ENCODE peak calls at places on chromosomes 16 and 17, in six cellular contexts. C is CD4-positive, alpha-beta T cell; P is AG09309; S is HuH-7; W is EH; M is sigmoid colon. Q is an unnamed sample.

GRCh38 chr17:59840329-59840907 is 52.3 kb downstream of the TUBD1 start:
- DNase-seq in C (no peak), P (no peak), S (no peak), W (peak), M (no peak), Q (no peak)

GRCh38 chr17:63542942-63543821 is 7.1 kb upstream of the DCAF7 start:
- DNase-seq in C (peak), P (no peak), S (peak), W (no peak), M (no peak), Q (no peak)

GRCh38 chr17:17398188-17398927 is 78.4 kb upstream of the MED9 start:
- DNase-seq in C (no peak), P (no peak), S (no peak), W (peak), M (no peak), Q (no peak)

GRCh38 chr17:49349535-49349934 is 12.5 kb downstream of the ZNF652 start:
- DNase-seq in C (no peak), P (no peak), S (no peak), W (no peak), M (no peak), Q (no peak)

GRCh38 chr17:65142247-65142646 is 5.1 kb downstream of the RGS9 start:
- DNase-seq in C (no peak), P (no peak), S (no peak), W (no peak), M (no peak), Q (no peak)

GRCh38 chr16:85984211-85984880 is 85.4 kb downstream of the IRF8 start:
- DNase-seq in C (no peak), P (no peak), S (no peak), W (no peak), M (peak), Q (no peak)

GRCh38 chr16:70372921-70373550 is 26.3 kb downstream of the DDX19A start:
- DNase-seq in C (no peak), P (no peak), S (no peak), W (no peak), M (no peak), Q (no peak)

GRCh38 chr17:58595194-58595792 is 80.9 kb upstream of the MTMR4 start:
- DNase-seq in C (no peak), P (no peak), S (no peak), W (no peak), M (peak), Q (no peak)

GRCh38 chr17:46121841-46122485 is 71.3 kb downstream of the KANSL1 start:
- DNase-seq in C (no peak), P (no peak), S (no peak), W (no peak), M (no peak), Q (no peak)

GRCh38 chr17:68197091-68197996 is 50.5 kb upstream of the AMZ2 start:
- DNase-seq in C (no peak), P (no peak), S (peak), W (no peak), M (no peak), Q (no peak)

GRCh38 chr16:20814761-20815160 is 8.4 kb downstream of the REXO5 start:
- DNase-seq in C (no peak), P (no peak), S (no peak), W (no peak), M (no peak), Q (peak)

GRCh38 chr16:14497245-14498082 is 132.6 kb downstream of the PARN start:
- DNase-seq in C (no peak), P (no peak), S (no peak), W (no peak), M (no peak), Q (no peak)

GRCh38 chr16:8751481-8752311 is 45.7 kb downstream of the TMEM186 start:
- DNase-seq in C (no peak), P (peak), S (no peak), W (peak), M (peak), Q (no peak)

GRCh38 chr17:64306850-64307463 is 43.9 kb upstream of the TEX2 start:
- DNase-seq in C (peak), P (peak), S (peak), W (peak), M (peak), Q (peak)

GRCh38 chr16:21339269-21339641 is 61.2 kb upstream of the CRYM start:
- DNase-seq in C (no peak), P (no peak), S (no peak), W (no peak), M (no peak), Q (no peak)

GRCh38 chr16:61617214-61617783 is 418.9 kb downstream of the CDH8 start:
- DNase-seq in C (no peak), P (no peak), S (no peak), W (no peak), M (no peak), Q (no peak)

GRCh38 chr17:59331929-59332889 is 754 bp downstream of the YPEL2 start:
- DNase-seq in C (peak), P (no peak), S (no peak), W (peak), M (peak), Q (no peak)

GRCh38 chr16:76956394-76956793 is 234.6 kb upstream of the MON1B start:
- DNase-seq in C (no peak), P (no peak), S (no peak), W (no peak), M (no peak), Q (no peak)

GRCh38 chr16:85146922-85147651 is 34.8 kb upstream of the CIBAR2 start:
- DNase-seq in C (no peak), P (no peak), S (no peak), W (peak), M (no peak), Q (no peak)

GRCh38 chr16:55297062-55297909 is 26.7 kb upstream of the IRX6 start:
- DNase-seq in C (no peak), P (no peak), S (no peak), W (no peak), M (no peak), Q (no peak)